ENCODE peak calls at places on chromosome 1, in six cellular contexts. T, H, Z, P, U and O are unnamed samples.
A peak's percentile ranks its signal among the peaks of the same experiment; 100 is the strongest.

GRCh38 chr1:117171900-117172501 is 38.7 kb downstream of the VTCN1 start:
- DNase-seq in T (no peak), P (peak; percentile 81), H (peak; percentile 83), Z (no peak), U (no peak), O (no peak)

GRCh38 chr1:178341218-178341956 is 155.4 kb downstream of the CLEC20A start:
- DNase-seq in Z (no peak), U (no peak), H (peak; percentile 72), T (no peak), P (no peak), O (no peak)

GRCh38 chr1:184143449-184143848 is 91.9 kb downstream of the TSEN15 start:
- DNase-seq in T (no peak), Z (no peak), U (no peak), H (no peak), P (no peak), O (no peak)

GRCh38 chr1:187641907-187642306 is 813.2 kb downstream of the PLA2G4A start:
- DNase-seq in Z (no peak), P (no peak), T (no peak), U (no peak), H (no peak), O (no peak)

GRCh38 chr1:165840419-165840818 is 13.0 kb downstream of the UCK2 start:
- DNase-seq in U (no peak), Z (no peak), P (no peak), T (no peak), H (no peak), O (no peak)

GRCh38 chr1:153100241-153100640 is 5.9 kb upstream of the SPRR2E start:
- DNase-seq in U (no peak), H (no peak), Z (no peak), T (no peak), P (no peak), O (no peak)

GRCh38 chr1:2571348-2571747 is 15.2 kb downstream of the TNFRSF14 start:
- DNase-seq in T (no peak), H (no peak), Z (no peak), P (peak; percentile 23), U (no peak), O (no peak)

GRCh38 chr1:41387667-41388091 is 26.4 kb downstream of the FOXO6 start:
- DNase-seq in U (no peak), H (peak; percentile 85), T (no peak), Z (no peak), P (peak; percentile 83), O (no peak)

GRCh38 chr1:8476021-8476420 is 158.1 kb downstream of the SLC45A1 start:
- DNase-seq in U (peak; percentile 35), H (no peak), T (no peak), P (no peak), Z (no peak), O (no peak)

GRCh38 chr1:201319631-201320030 is 36.3 kb downstream of the PKP1 start:
- DNase-seq in H (no peak), Z (no peak), T (no peak), U (no peak), P (no peak), O (no peak)

GRCh38 chr1:235270625-235271024 is 57.4 kb downstream of the ARID4B start:
- DNase-seq in P (no peak), Z (no peak), U (no peak), H (no peak), T (no peak), O (no peak)

GRCh38 chr1:50497007-50497406 is 73.8 kb upstream of the DMRTA2 start:
- DNase-seq in U (no peak), T (no peak), P (no peak), H (no peak), Z (no peak), O (no peak)